ENCODE peak calls at places on chromosomes 11 and 22, in seven cellular contexts. B, Z, Q, J, S, R and C are unnamed samples.

GRCh38 chr11:115222218-115222862 is 281.9 kb downstream of the CADM1 start:
- DNase-seq in B (no peak), R (no peak), J (no peak), S (no peak), Z (peak), Q (peak), C (no peak)

GRCh38 chr22:39678862-39679490 is 108.4 kb downstream of the CACNA1I start:
- DNase-seq in S (no peak), R (no peak), J (no peak), Q (no peak), Z (no peak), B (no peak), C (no peak)

GRCh38 chr11:11450744-11451362 is 97.8 kb upstream of the CSNK2A3 start:
- DNase-seq in B (no peak), J (no peak), S (no peak), R (no peak), Q (peak), Z (no peak), C (no peak)

GRCh38 chr11:132772712-132773545 is 759.4 kb downstream of the OPCML start:
- DNase-seq in J (no peak), R (no peak), Z (no peak), S (no peak), Q (no peak), B (no peak), C (no peak)

GRCh38 chr11:130381317-130381716 is 47.1 kb downstream of the ADAMTS8 start:
- DNase-seq in R (no peak), B (no peak), S (no peak), J (no peak), Z (no peak), Q (no peak), C (no peak)

GRCh38 chr22:39856588-39856987 is 37.0 kb downstream of the ENTHD1 start:
- DNase-seq in S (no peak), B (no peak), R (no peak), Q (no peak), Z (peak), J (no peak), C (no peak)

GRCh38 chr22:39349506-39349966 is 255 bp upstream of the SYNGR1 start:
- DNase-seq in J (no peak), R (no peak), S (peak), Q (no peak), B (peak), Z (no peak), C (peak)

GRCh38 chr22:20567371-20567847 is 60.0 kb downstream of the MED15 start:
- DNase-seq in J (no peak), R (peak), S (no peak), Q (peak), Z (no peak), B (no peak), C (no peak)

GRCh38 chr11:122115520-122116343 is at the start of gene BLID:
- DNase-seq in B (peak), R (no peak), S (no peak), Q (peak), Z (peak), J (peak), C (peak)

GRCh38 chr22:31177420-31178162 is 17.6 kb downstream of the RNF185 start:
- DNase-seq in S (no peak), J (no peak), R (no peak), Z (no peak), B (no peak), Q (peak), C (no peak)

GRCh38 chr11:94809251-94809650 is 41.1 kb downstream of the AMOTL1 start:
- DNase-seq in B (no peak), R (no peak), Z (no peak), Q (peak), J (no peak), S (no peak), C (no peak)

GRCh38 chr11:20367313-20367948 is 3.9 kb downstream of the HTATIP2 start:
- DNase-seq in Z (peak), Q (peak), J (peak), S (no peak), R (no peak), B (peak), C (no peak)

GRCh38 chr11:134015541-134015940 is 53.3 kb upstream of the JAM3 start:
- DNase-seq in R (no peak), Z (no peak), Q (no peak), B (no peak), J (no peak), S (peak), C (no peak)

GRCh38 chr11:84249344-84250135 is 963.4 kb upstream of the CCDC90B start:
- DNase-seq in Q (no peak), S (no peak), J (no peak), Z (no peak), R (no peak), B (no peak), C (no peak)

GRCh38 chr11:79694368-79694767 is 253.5 kb upstream of the TENM4 start:
- DNase-seq in B (no peak), J (no peak), S (no peak), Q (no peak), R (no peak), Z (no peak), C (no peak)

GRCh38 chr11:79702303-79702702 is 261.5 kb upstream of the TENM4 start:
- DNase-seq in B (no peak), Q (no peak), S (no peak), R (no peak), J (no peak), Z (no peak), C (no peak)

GRCh38 chr11:79697905-79698304 is 257.1 kb upstream of the TENM4 start:
- DNase-seq in S (no peak), Z (no peak), R (no peak), B (no peak), Q (no peak), J (no peak), C (no peak)
- H3K27ac ChIP-seq in S (no peak), Z (no peak), R (no peak), B (no peak), Q (no peak), J (no peak), C (no peak)

GRCh38 chr11:43150697-43151096 is 161.1 kb upstream of the API5 start:
- DNase-seq in B (no peak), Q (no peak), R (no peak), J (no peak), Z (no peak), S (no peak), C (no peak)

DNA sequence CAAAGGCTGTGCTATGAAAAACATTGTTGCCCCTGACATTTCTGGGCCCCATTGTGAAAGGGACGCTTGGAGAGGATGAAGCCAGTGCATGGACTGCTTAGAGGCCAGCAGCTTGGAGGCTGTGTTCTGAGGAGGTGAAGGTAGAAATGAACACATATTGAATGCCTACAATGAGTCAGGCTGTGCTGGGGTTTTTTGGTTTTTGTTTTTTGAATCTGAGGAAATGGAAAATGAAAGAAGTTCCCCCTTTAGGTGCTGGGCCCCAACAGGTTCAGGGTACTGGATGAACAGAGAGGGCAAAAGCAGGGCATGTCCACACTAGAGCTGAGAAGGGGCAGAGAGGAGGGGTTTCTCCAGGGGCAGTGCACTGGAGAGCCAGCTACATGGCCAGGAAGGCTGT is 166.1 kb upstream of the API5 start:
- DNase-seq in Z (no peak), S (no peak), B (no peak), Q (no peak), J (no peak), R (no peak), C (no peak)
- H3K4me3 ChIP-seq in Z (no peak), S (no peak), B (no peak), Q (no peak), J (no peak), R (no peak), C (no peak)

GRCh38 chr22:43187171-43188099 is 501 bp upstream of the TTLL12 start:
- DNase-seq in Q (peak), Z (peak), B (peak), R (peak), J (peak), S (peak), C (peak)
- TF ChIP-seq POLR2A in Q (peak), Z (peak), B (peak), R (peak), J (peak), S (peak), C (no peak)

DNA sequence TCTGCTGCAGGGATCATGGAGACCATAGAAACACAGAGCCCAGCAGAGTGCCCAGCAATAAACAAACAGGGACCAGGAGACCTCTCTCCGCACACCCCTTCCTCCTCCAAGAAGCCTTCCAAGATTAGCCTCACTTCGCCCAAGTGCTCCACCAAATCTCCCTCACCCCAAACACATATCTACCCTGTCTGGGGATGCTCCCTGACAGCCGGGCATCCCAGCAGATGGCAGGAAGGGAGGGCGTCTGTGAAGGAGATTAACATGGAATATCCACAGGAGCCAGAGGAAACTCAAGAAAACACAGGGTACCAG is 26.5 kb downstream of the ARAP1 start:
- DNase-seq in B (no peak), Z (no peak), S (no peak), R (no peak), J (no peak), Q (no peak), C (no peak)
- H3K27ac ChIP-seq in B (no peak), Z (no peak), S (no peak), R (no peak), J (no peak), Q (no peak), C (no peak)

GRCh38 chr11:63871962-63872832 is 33.3 kb downstream of the MARK2 start:
- DNase-seq in Q (peak), R (peak), J (peak), Z (peak), B (peak), S (peak), C (peak)
- H3K4me3 ChIP-seq in Q (no peak), R (no peak), J (no peak), Z (no peak), B (peak), S (peak), C (no peak)

GRCh38 chr22:25698986-25699385 is 43.0 kb upstream of the MYO18B start:
- DNase-seq in S (no peak), B (no peak), J (no peak), Q (no peak), Z (no peak), R (no peak), C (no peak)
- TF ChIP-seq POLR2A in S (no peak), B (no peak), J (no peak), Q (no peak), Z (no peak), R (no peak), C (no peak)

GRCh38 chr11:60908803-60909202 is 2.4 kb upstream of the PRPF19 start:
- DNase-seq in S (no peak), Z (no peak), Q (no peak), J (no peak), R (no peak), B (no peak), C (no peak)

GRCh38 chr11:60912223-60912850 is 1.6 kb upstream of the TMEM109 start:
- DNase-seq in Z (no peak), S (no peak), Q (no peak), B (no peak), J (no peak), R (no peak), C (no peak)

GRCh38 chr11:60912851-60913550 is 957 bp upstream of the TMEM109 start:
- DNase-seq in Q (no peak), Z (no peak), J (peak), S (no peak), B (no peak), R (no peak), C (no peak)

GRCh38 chr11:60910711-60911366 is 3.1 kb upstream of the TMEM109 start:
- DNase-seq in S (no peak), Q (no peak), J (peak), R (no peak), Z (no peak), B (no peak), C (no peak)

GRCh38 chr11:60910281-60910687 is 3.7 kb upstream of the TMEM109 start:
- DNase-seq in Q (no peak), S (no peak), R (no peak), J (peak), Z (no peak), B (no peak), C (no peak)
- H3K27ac ChIP-seq in Q (no peak), S (no peak), R (peak), J (no peak), Z (no peak), B (no peak), C (no peak)